ENCODE peak calls at places on chromosomes 16 and 17, in six cellular contexts. One of them, this sample, is unnamed.

GRCh38 chr17:1056761-1057160 is 59.8 kb downstream of the TIMM22 start:
- DNase-seq in GM20000: no peak
- DNase-seq in brain microvascular endothelial cell: no peak
- DNase-seq in activated CD4-positive, CD25-positive, alpha-beta regulatory T cell: no peak
- DNase-seq in naive thymus-derived CD8-positive, alpha-beta T cell: no peak
- DNase-seq in testis: no peak
- DNase-seq in this sample: no peak

GRCh38 chr16:4179020-4179419 is 62.8 kb upstream of the ADCY9 start:
- DNase-seq in GM20000: no peak
- DNase-seq in testis: no peak
- DNase-seq in brain microvascular endothelial cell: no peak
- DNase-seq in activated CD4-positive, CD25-positive, alpha-beta regulatory T cell: no peak
- DNase-seq in naive thymus-derived CD8-positive, alpha-beta T cell: no peak
- DNase-seq in this sample: no peak

GRCh38 chr17:29568331-29569244 is at the start of gene TP53I13:
- DNase-seq in brain microvascular endothelial cell: peak
- DNase-seq in GM20000: peak
- DNase-seq in activated CD4-positive, CD25-positive, alpha-beta regulatory T cell: peak
- DNase-seq in testis: peak
- DNase-seq in naive thymus-derived CD8-positive, alpha-beta T cell: peak
- DNase-seq in this sample: peak

GRCh38 chr16:54210437-54211081 is 76.0 kb downstream of the IRX3 start:
- DNase-seq in activated CD4-positive, CD25-positive, alpha-beta regulatory T cell: no peak
- DNase-seq in naive thymus-derived CD8-positive, alpha-beta T cell: no peak
- DNase-seq in GM20000: no peak
- DNase-seq in testis: no peak
- DNase-seq in brain microvascular endothelial cell: no peak
- DNase-seq in this sample: no peak

GRCh38 chr17:50631908-50632571 is 2.6 kb upstream of the ABCC3 start:
- DNase-seq in activated CD4-positive, CD25-positive, alpha-beta regulatory T cell: no peak
- DNase-seq in naive thymus-derived CD8-positive, alpha-beta T cell: no peak
- DNase-seq in testis: no peak
- DNase-seq in brain microvascular endothelial cell: no peak
- DNase-seq in GM20000: no peak
- DNase-seq in this sample: no peak

GRCh38 chr16:77896357-77896972 is 108.1 kb downstream of the VAT1L start:
- DNase-seq in naive thymus-derived CD8-positive, alpha-beta T cell: no peak
- DNase-seq in brain microvascular endothelial cell: no peak
- DNase-seq in GM20000: no peak
- DNase-seq in testis: no peak
- DNase-seq in activated CD4-positive, CD25-positive, alpha-beta regulatory T cell: no peak
- DNase-seq in this sample: no peak

GRCh38 chr16:66437391-66437945 is 10.4 kb downstream of the BEAN1 start:
- DNase-seq in GM20000: no peak
- DNase-seq in testis: no peak
- DNase-seq in brain microvascular endothelial cell: no peak
- DNase-seq in activated CD4-positive, CD25-positive, alpha-beta regulatory T cell: no peak
- DNase-seq in naive thymus-derived CD8-positive, alpha-beta T cell: no peak
- DNase-seq in this sample: no peak

GRCh38 chr17:49633250-49633649 is 44.6 kb downstream of the SPOP start:
- DNase-seq in activated CD4-positive, CD25-positive, alpha-beta regulatory T cell: no peak
- DNase-seq in naive thymus-derived CD8-positive, alpha-beta T cell: no peak
- DNase-seq in brain microvascular endothelial cell: no peak
- DNase-seq in testis: no peak
- DNase-seq in GM20000: no peak
- DNase-seq in this sample: no peak

GRCh38 chr17:35708951-35709350 is 22.5 kb upstream of the RASL10B start:
- DNase-seq in naive thymus-derived CD8-positive, alpha-beta T cell: no peak
- DNase-seq in brain microvascular endothelial cell: no peak
- DNase-seq in GM20000: no peak
- DNase-seq in activated CD4-positive, CD25-positive, alpha-beta regulatory T cell: no peak
- DNase-seq in testis: no peak
- DNase-seq in this sample: no peak

GRCh38 chr16:54921229-54921824 is 9.3 kb upstream of the IRX5 start:
- DNase-seq in activated CD4-positive, CD25-positive, alpha-beta regulatory T cell: no peak
- DNase-seq in testis: no peak
- DNase-seq in naive thymus-derived CD8-positive, alpha-beta T cell: no peak
- DNase-seq in brain microvascular endothelial cell: no peak
- DNase-seq in GM20000: no peak
- DNase-seq in this sample: no peak

GRCh38 chr17:17315142-17315821 is 12.1 kb downstream of the NT5M start:
- DNase-seq in GM20000: no peak
- DNase-seq in testis: no peak
- DNase-seq in naive thymus-derived CD8-positive, alpha-beta T cell: no peak
- DNase-seq in brain microvascular endothelial cell: no peak
- DNase-seq in activated CD4-positive, CD25-positive, alpha-beta regulatory T cell: no peak
- DNase-seq in this sample: no peak

GRCh38 chr16:52265446-52265861 is 281.5 kb downstream of the TOX3 start:
- DNase-seq in activated CD4-positive, CD25-positive, alpha-beta regulatory T cell: no peak
- DNase-seq in naive thymus-derived CD8-positive, alpha-beta T cell: no peak
- DNase-seq in GM20000: no peak
- DNase-seq in brain microvascular endothelial cell: no peak
- DNase-seq in testis: no peak
- DNase-seq in this sample: no peak

GRCh38 chr16:2270070-2270462 is 2.1 kb upstream of the RNPS1 start:
- DNase-seq in naive thymus-derived CD8-positive, alpha-beta T cell: no peak
- DNase-seq in GM20000: no peak
- DNase-seq in brain microvascular endothelial cell: no peak
- DNase-seq in testis: no peak
- DNase-seq in activated CD4-positive, CD25-positive, alpha-beta regulatory T cell: no peak
- DNase-seq in this sample: no peak

GRCh38 chr17:54727624-54728023 is 173.0 kb upstream of the TOM1L1 start:
- DNase-seq in GM20000: no peak
- DNase-seq in activated CD4-positive, CD25-positive, alpha-beta regulatory T cell: no peak
- DNase-seq in testis: no peak
- DNase-seq in naive thymus-derived CD8-positive, alpha-beta T cell: no peak
- DNase-seq in brain microvascular endothelial cell: no peak
- DNase-seq in this sample: no peak

GRCh38 chr17:8192070-8192815 is 2.3 kb upstream of the BORCS6 start:
- DNase-seq in GM20000: peak
- DNase-seq in testis: peak
- DNase-seq in naive thymus-derived CD8-positive, alpha-beta T cell: peak
- DNase-seq in activated CD4-positive, CD25-positive, alpha-beta regulatory T cell: no peak
- DNase-seq in brain microvascular endothelial cell: peak
- DNase-seq in this sample: peak

GRCh38 chr17:15232517-15232915 is 32.6 kb downstream of the PMP22 start:
- DNase-seq in activated CD4-positive, CD25-positive, alpha-beta regulatory T cell: no peak
- DNase-seq in testis: no peak
- DNase-seq in naive thymus-derived CD8-positive, alpha-beta T cell: no peak
- DNase-seq in brain microvascular endothelial cell: no peak
- DNase-seq in GM20000: no peak
- DNase-seq in this sample: no peak

GRCh38 chr16:27450836-27451341 is 48.9 kb downstream of the IL21R start:
- DNase-seq in testis: no peak
- DNase-seq in naive thymus-derived CD8-positive, alpha-beta T cell: no peak
- DNase-seq in activated CD4-positive, CD25-positive, alpha-beta regulatory T cell: no peak
- DNase-seq in brain microvascular endothelial cell: peak
- DNase-seq in GM20000: no peak
- DNase-seq in this sample: no peak

GRCh38 chr17:2222901-2223616 is 80.5 kb downstream of the SMG6 start:
- DNase-seq in testis: no peak
- DNase-seq in GM20000: peak
- DNase-seq in activated CD4-positive, CD25-positive, alpha-beta regulatory T cell: no peak
- DNase-seq in brain microvascular endothelial cell: no peak
- DNase-seq in naive thymus-derived CD8-positive, alpha-beta T cell: peak
- DNase-seq in this sample: peak

GRCh38 chr17:75047398-75048098 is 523 bp downstream of the KCTD2 start:
- DNase-seq in activated CD4-positive, CD25-positive, alpha-beta regulatory T cell: peak
- DNase-seq in naive thymus-derived CD8-positive, alpha-beta T cell: no peak
- DNase-seq in GM20000: peak
- DNase-seq in testis: peak
- DNase-seq in brain microvascular endothelial cell: no peak
- DNase-seq in this sample: peak

GRCh38 chr17:78573955-78574354 is 3.2 kb downstream of the DNAH17 start:
- DNase-seq in GM20000: no peak
- DNase-seq in testis: no peak
- DNase-seq in naive thymus-derived CD8-positive, alpha-beta T cell: no peak
- DNase-seq in activated CD4-positive, CD25-positive, alpha-beta regulatory T cell: no peak
- DNase-seq in brain microvascular endothelial cell: no peak
- DNase-seq in this sample: no peak

GRCh38 chr17:69175262-69175811 is 33.6 kb upstream of the ABCA6 start:
- DNase-seq in naive thymus-derived CD8-positive, alpha-beta T cell: no peak
- DNase-seq in brain microvascular endothelial cell: no peak
- DNase-seq in GM20000: no peak
- DNase-seq in testis: no peak
- DNase-seq in activated CD4-positive, CD25-positive, alpha-beta regulatory T cell: no peak
- DNase-seq in this sample: no peak

GRCh38 chr17:30095507-30096244 is 20.9 kb upstream of the NSRP1 start:
- DNase-seq in activated CD4-positive, CD25-positive, alpha-beta regulatory T cell: no peak
- DNase-seq in naive thymus-derived CD8-positive, alpha-beta T cell: no peak
- DNase-seq in brain microvascular endothelial cell: peak
- DNase-seq in testis: peak
- DNase-seq in GM20000: peak
- DNase-seq in this sample: peak

GRCh38 chr17:73909156-73909555 is 264.9 kb upstream of the SDK2 start:
- DNase-seq in brain microvascular endothelial cell: no peak
- DNase-seq in naive thymus-derived CD8-positive, alpha-beta T cell: no peak
- DNase-seq in testis: no peak
- DNase-seq in activated CD4-positive, CD25-positive, alpha-beta regulatory T cell: no peak
- DNase-seq in GM20000: no peak
- DNase-seq in this sample: no peak

GRCh38 chr16:10992112-10992511 is 47.7 kb downstream of the CLEC16A start:
- DNase-seq in GM20000: no peak
- DNase-seq in testis: no peak
- DNase-seq in activated CD4-positive, CD25-positive, alpha-beta regulatory T cell: no peak
- DNase-seq in brain microvascular endothelial cell: peak
- DNase-seq in naive thymus-derived CD8-positive, alpha-beta T cell: no peak
- DNase-seq in this sample: no peak

GRCh38 chr17:35127751-35128514 is 6.5 kb downstream of the FNDC8 start:
- DNase-seq in brain microvascular endothelial cell: no peak
- DNase-seq in naive thymus-derived CD8-positive, alpha-beta T cell: no peak
- DNase-seq in activated CD4-positive, CD25-positive, alpha-beta regulatory T cell: no peak
- DNase-seq in testis: no peak
- DNase-seq in GM20000: no peak
- DNase-seq in this sample: no peak

GRCh38 chr16:52418206-52418605 is 128.7 kb downstream of the TOX3 start:
- DNase-seq in activated CD4-positive, CD25-positive, alpha-beta regulatory T cell: no peak
- DNase-seq in brain microvascular endothelial cell: no peak
- DNase-seq in GM20000: no peak
- DNase-seq in naive thymus-derived CD8-positive, alpha-beta T cell: no peak
- DNase-seq in testis: no peak
- DNase-seq in this sample: no peak

GRCh38 chr16:3640207-3640606 is 14.3 kb upstream of the DNASE1 start:
- DNase-seq in GM20000: no peak
- DNase-seq in naive thymus-derived CD8-positive, alpha-beta T cell: no peak
- DNase-seq in testis: no peak
- DNase-seq in activated CD4-positive, CD25-positive, alpha-beta regulatory T cell: no peak
- DNase-seq in brain microvascular endothelial cell: no peak
- DNase-seq in this sample: no peak

GRCh38 chr17:44069974-44070454 is 521 bp upstream of the G6PC3 start:
- DNase-seq in naive thymus-derived CD8-positive, alpha-beta T cell: no peak
- DNase-seq in activated CD4-positive, CD25-positive, alpha-beta regulatory T cell: no peak
- DNase-seq in brain microvascular endothelial cell: no peak
- DNase-seq in testis: no peak
- DNase-seq in GM20000: no peak
- DNase-seq in this sample: no peak

GRCh38 chr17:65254166-65254565 is 117.0 kb downstream of the RGS9 start:
- DNase-seq in activated CD4-positive, CD25-positive, alpha-beta regulatory T cell: no peak
- DNase-seq in brain microvascular endothelial cell: no peak
- DNase-seq in GM20000: no peak
- DNase-seq in testis: no peak
- DNase-seq in naive thymus-derived CD8-positive, alpha-beta T cell: no peak
- DNase-seq in this sample: no peak

GRCh38 chr17:70855401-70856054 is 686.2 kb downstream of the KCNJ2 start:
- DNase-seq in GM20000: no peak
- DNase-seq in activated CD4-positive, CD25-positive, alpha-beta regulatory T cell: no peak
- DNase-seq in brain microvascular endothelial cell: peak
- DNase-seq in testis: no peak
- DNase-seq in naive thymus-derived CD8-positive, alpha-beta T cell: no peak
- DNase-seq in this sample: no peak

GRCh38 chr16:4979736-4980660 is 21.9 kb downstream of the SEC14L5 start:
- DNase-seq in GM20000: no peak
- DNase-seq in activated CD4-positive, CD25-positive, alpha-beta regulatory T cell: no peak
- DNase-seq in brain microvascular endothelial cell: no peak
- DNase-seq in testis: no peak
- DNase-seq in naive thymus-derived CD8-positive, alpha-beta T cell: no peak
- DNase-seq in this sample: no peak

GRCh38 chr17:69141802-69142472 is at the start of gene ABCA6:
- DNase-seq in testis: no peak
- DNase-seq in GM20000: no peak
- DNase-seq in activated CD4-positive, CD25-positive, alpha-beta regulatory T cell: no peak
- DNase-seq in naive thymus-derived CD8-positive, alpha-beta T cell: no peak
- DNase-seq in brain microvascular endothelial cell: peak
- DNase-seq in this sample: no peak

GRCh38 chr16:83675136-83675535 is 132.6 kb upstream of the HSBP1 start:
- DNase-seq in testis: no peak
- DNase-seq in brain microvascular endothelial cell: no peak
- DNase-seq in naive thymus-derived CD8-positive, alpha-beta T cell: no peak
- DNase-seq in GM20000: no peak
- DNase-seq in activated CD4-positive, CD25-positive, alpha-beta regulatory T cell: no peak
- DNase-seq in this sample: no peak

GRCh38 chr17:56291226-56291805 is 138.0 kb downstream of the ANKFN1 start:
- DNase-seq in brain microvascular endothelial cell: no peak
- DNase-seq in naive thymus-derived CD8-positive, alpha-beta T cell: no peak
- DNase-seq in GM20000: no peak
- DNase-seq in activated CD4-positive, CD25-positive, alpha-beta regulatory T cell: no peak
- DNase-seq in testis: no peak
- DNase-seq in this sample: no peak

GRCh38 chr17:56653877-56654276 is 60.4 kb downstream of the NOG start:
- DNase-seq in GM20000: peak
- DNase-seq in brain microvascular endothelial cell: peak
- DNase-seq in activated CD4-positive, CD25-positive, alpha-beta regulatory T cell: peak
- DNase-seq in naive thymus-derived CD8-positive, alpha-beta T cell: peak
- DNase-seq in testis: peak
- DNase-seq in this sample: no peak

GRCh38 chr17:82227629-82228277 is 1.1 kb upstream of the SLC16A3 start:
- DNase-seq in naive thymus-derived CD8-positive, alpha-beta T cell: no peak
- DNase-seq in GM20000: no peak
- DNase-seq in testis: no peak
- DNase-seq in brain microvascular endothelial cell: no peak
- DNase-seq in activated CD4-positive, CD25-positive, alpha-beta regulatory T cell: no peak
- DNase-seq in this sample: no peak

GRCh38 chr16:55324491-55325447 is 766 bp downstream of the IRX6 start:
- DNase-seq in testis: no peak
- DNase-seq in brain microvascular endothelial cell: no peak
- DNase-seq in GM20000: no peak
- DNase-seq in activated CD4-positive, CD25-positive, alpha-beta regulatory T cell: no peak
- DNase-seq in naive thymus-derived CD8-positive, alpha-beta T cell: no peak
- DNase-seq in this sample: no peak

GRCh38 chr16:84800579-84800978 is 19.2 kb upstream of the CRISPLD2 start:
- DNase-seq in GM20000: no peak
- DNase-seq in naive thymus-derived CD8-positive, alpha-beta T cell: no peak
- DNase-seq in activated CD4-positive, CD25-positive, alpha-beta regulatory T cell: no peak
- DNase-seq in testis: no peak
- DNase-seq in brain microvascular endothelial cell: no peak
- DNase-seq in this sample: no peak